ENCODE peak calls at places on chromosomes 7 and 10, in six cellular contexts. S, A, M, B, Y and F are unnamed samples.

GRCh38 chr10:133399123-133399601 is 5.2 kb downstream of the MTG1 start:
- DNase-seq in B (no peak), S (no peak), M (no peak), Y (peak), A (no peak), F (no peak)

GRCh38 chr7:98394377-98394836 is 6.5 kb downstream of the BAIAP2L1 start:
- DNase-seq in Y (no peak), S (peak), A (peak), B (no peak), M (no peak), F (no peak)

GRCh38 chr10:124878457-124878739 is 63.5 kb upstream of the ZRANB1 start:
- DNase-seq in A (no peak), B (no peak), M (no peak), S (no peak), Y (no peak), F (no peak)

GRCh38 chr10:132325969-132326889 is 5.8 kb upstream of the LRRC27 start:
- DNase-seq in M (no peak), A (no peak), Y (no peak), B (no peak), S (no peak), F (no peak)

GRCh38 chr10:116133641-116134040 is 139.4 kb downstream of the GFRA1 start:
- DNase-seq in A (no peak), B (no peak), Y (no peak), S (no peak), M (no peak), F (no peak)

GRCh38 chr10:102628451-102628911 is 15.8 kb upstream of the TRIM8 start:
- DNase-seq in M (no peak), B (peak), Y (peak), S (no peak), A (no peak), F (peak)

GRCh38 chr10:120456626-120457430 is at the start of gene PLPP4:
- DNase-seq in Y (no peak), S (no peak), B (peak), A (peak), M (peak), F (peak)

GRCh38 chr7:102321351-102322201 is 34.7 kb downstream of the SPDYE6 start:
- DNase-seq in A (no peak), B (peak), Y (no peak), S (no peak), M (peak), F (peak)

GRCh38 chr7:13540429-13540828 is 449.0 kb downstream of the ETV1 start:
- DNase-seq in Y (no peak), B (no peak), S (no peak), M (no peak), A (peak), F (no peak)

GRCh38 chr7:93851536-93851935 is 39.0 kb downstream of the TFPI2 start:
- DNase-seq in B (no peak), Y (no peak), S (no peak), A (no peak), M (no peak), F (no peak)

GRCh38 chr7:8052824-8053223 is 84.2 kb downstream of the GLCCI1 start:
- DNase-seq in B (no peak), Y (no peak), S (no peak), M (no peak), A (no peak), F (no peak)

GRCh38 chr10:33723181-33723580 is 388.7 kb upstream of the NRP1 start:
- DNase-seq in Y (no peak), S (no peak), A (no peak), M (no peak), B (no peak), F (no peak)

GRCh38 chr10:11173062-11173461 is 155.4 kb downstream of the CELF2 start:
- DNase-seq in M (no peak), A (no peak), B (no peak), S (no peak), Y (no peak), F (no peak)

GRCh38 chr10:7405637-7406036 is 5.2 kb downstream of the SFMBT2 start:
- DNase-seq in M (no peak), B (peak), Y (no peak), S (no peak), A (no peak), F (no peak)

GRCh38 chr7:157873664-157874063 is 536.9 kb downstream of the DNAJB6 start:
- DNase-seq in B (no peak), S (no peak), A (no peak), Y (no peak), M (no peak), F (no peak)

GRCh38 chr10:114096864-114097263 is 53.2 kb downstream of the ADRB1 start:
- DNase-seq in M (no peak), Y (no peak), B (no peak), S (no peak), A (no peak), F (no peak)

GRCh38 chr10:100812978-100813377 is 67.6 kb downstream of the PAX2 start:
- DNase-seq in S (no peak), A (no peak), Y (no peak), B (no peak), M (no peak), F (no peak)

GRCh38 chr10:100816671-100817070 is 71.3 kb downstream of the PAX2 start:
- DNase-seq in B (no peak), A (no peak), S (no peak), Y (no peak), M (no peak), F (no peak)

GRCh38 chr10:100814751-100815474 is 69.5 kb downstream of the PAX2 start:
- DNase-seq in A (no peak), S (no peak), Y (no peak), B (no peak), M (no peak), F (no peak)

GRCh38 chr10:100819424-100819823 is 74.0 kb downstream of the PAX2 start:
- DNase-seq in B (no peak), Y (no peak), M (no peak), A (no peak), S (no peak), F (no peak)

DNA sequence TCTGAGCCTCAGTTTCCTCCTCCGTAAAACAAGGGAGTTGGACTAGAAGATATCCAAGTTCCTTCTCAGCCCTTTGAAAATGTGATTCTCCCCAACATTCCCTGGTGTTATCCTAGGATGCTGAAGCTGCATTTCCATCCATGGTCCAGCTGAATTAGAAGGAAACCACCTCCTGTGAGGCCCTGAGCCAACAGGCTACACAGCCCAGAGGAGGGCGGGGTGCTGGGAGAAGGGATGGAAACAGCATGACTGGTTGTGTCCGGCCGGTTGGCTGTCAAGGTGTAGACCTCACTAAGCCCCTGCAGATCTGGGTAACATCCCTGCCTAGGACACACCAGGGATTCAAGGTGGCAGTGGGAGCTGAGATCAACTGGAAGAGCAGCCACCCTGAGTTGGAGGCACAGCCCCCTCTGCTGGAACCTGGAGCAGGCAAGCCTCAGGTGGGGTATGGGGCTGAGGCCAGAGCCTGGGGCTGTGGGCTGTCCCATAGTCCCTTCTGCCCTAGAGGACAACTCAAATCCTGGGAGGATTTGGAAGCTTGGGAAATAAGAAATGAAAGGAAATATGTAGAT is 72.0 kb downstream of the PAX2 start:
- DNase-seq in M (peak), A (no peak), Y (no peak), B (no peak), S (no peak), F (no peak)
- TF ChIP-seq CTCF in M (peak), A (no peak), Y (no peak), B (no peak), S (peak), F (no peak)

DNA sequence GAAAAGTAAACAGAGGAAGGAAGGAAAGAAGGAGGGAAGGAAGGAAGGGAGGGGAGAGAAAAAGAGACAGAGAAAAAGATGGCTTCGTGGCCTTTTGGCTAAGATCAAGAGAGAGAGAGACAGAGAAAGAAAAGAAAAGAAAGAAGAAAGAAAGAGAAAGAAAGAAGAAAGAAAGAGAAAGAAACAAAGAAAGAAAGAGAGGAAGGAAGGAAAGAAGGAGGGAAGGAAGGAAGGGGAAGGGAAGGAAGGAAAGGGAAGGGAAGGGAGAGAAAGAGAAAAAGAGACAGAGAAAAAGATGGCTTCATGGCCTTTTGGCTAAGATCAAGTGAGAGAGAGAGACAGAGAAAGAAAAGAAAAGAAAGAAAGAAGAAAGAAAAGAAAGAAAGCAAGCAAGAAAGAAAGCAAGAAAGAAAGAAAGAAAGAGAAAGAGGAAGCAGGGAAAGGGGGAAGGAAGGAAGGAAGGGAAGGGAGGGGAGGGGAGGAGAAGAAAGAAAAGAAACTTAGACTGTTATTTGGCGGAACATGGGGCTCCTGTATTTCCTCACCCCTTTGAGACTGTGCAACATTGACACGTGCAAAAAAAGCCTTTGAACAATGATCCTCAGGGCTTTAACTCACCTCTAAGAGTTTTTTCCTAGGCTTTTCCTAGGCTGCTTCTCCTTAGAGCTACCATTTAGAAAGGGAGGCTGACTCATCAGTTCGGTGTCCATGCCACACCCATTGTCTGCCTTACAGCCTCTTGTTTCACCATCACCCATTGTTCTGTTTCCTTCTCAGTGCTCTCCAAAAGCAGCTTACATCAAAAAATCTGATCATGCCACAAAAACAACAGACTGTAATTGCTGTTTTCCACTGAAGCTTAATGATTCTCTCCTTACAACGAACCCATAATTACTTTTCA is 91.2 kb downstream of the PRLHR start:
- DNase-seq in S (peak), M (no peak), B (no peak), Y (no peak), A (peak), F (no peak)
- TF ChIP-seq CTCF in S (no peak), M (no peak), B (no peak), Y (no peak), A (no peak), F (no peak)

DNA sequence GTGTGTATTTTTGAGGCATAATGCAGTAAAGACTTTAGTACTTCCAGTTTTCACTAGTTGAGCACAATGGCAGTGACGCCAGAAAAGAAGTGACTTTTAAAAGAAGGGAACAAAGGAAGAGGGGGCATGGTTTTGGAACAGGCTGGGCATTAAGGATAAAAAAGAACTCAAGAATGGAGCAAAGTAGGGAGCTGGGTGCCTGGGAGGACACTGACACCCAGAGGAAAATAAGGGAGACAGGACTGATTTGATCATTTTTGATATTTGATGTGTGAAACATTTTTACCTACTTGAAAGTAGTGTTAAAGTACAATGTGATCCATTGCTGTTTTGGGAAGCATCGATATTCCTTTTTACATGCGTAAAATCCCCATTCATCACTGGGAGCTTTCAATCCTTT is 85.4 kb downstream of the ADAM12 start:
- DNase-seq in B (no peak), A (peak), S (no peak), Y (no peak), M (no peak), F (no peak)
- TF ChIP-seq CTCF in B (no peak), A (peak), S (peak), Y (no peak), M (no peak), F (no peak)

GRCh38 chr7:87212478-87212877 is 7.1 kb downstream of the TMEM243 start:
- DNase-seq in M (no peak), A (no peak), S (no peak), B (no peak), Y (no peak), F (no peak)
- TF ChIP-seq CTCF in M (no peak), A (no peak), S (no peak), B (no peak), Y (no peak), F (no peak)